ENCODE peak calls at places on chromosomes 3 and 15, in four cellular contexts. One of them, this sample, is unnamed.
A peak's percentile ranks its signal among the peaks of the same experiment; 100 is the strongest.

GRCh38 chr15:43550527-43551363 is 33.3 kb downstream of the MAP1A start:
- DNase-seq in HepG2: no peak
- DNase-seq in HCT116: no peak
- DNase-seq in K562: no peak
- DNase-seq in this sample: no peak

GRCh38 chr15:70528270-70528706 is 235.1 kb downstream of the UACA start:
- DNase-seq in HCT116: peak; percentile 40
- DNase-seq in HepG2: peak; percentile 66
- DNase-seq in K562: peak; percentile 27
- DNase-seq in this sample: no peak

GRCh38 chr15:70442211-70442610 is 321.1 kb downstream of the UACA start:
- DNase-seq in HCT116: no peak
- DNase-seq in HepG2: no peak
- DNase-seq in K562: no peak
- DNase-seq in this sample: no peak

GRCh38 chr3:77939726-77940125 is 899.8 kb downstream of the ROBO2 start:
- DNase-seq in HCT116: no peak
- DNase-seq in K562: no peak
- DNase-seq in HepG2: no peak
- DNase-seq in this sample: no peak

GRCh38 chr3:117752984-117753717 is 1043.6 kb downstream of the TUSC7 start:
- DNase-seq in HepG2: no peak
- DNase-seq in K562: no peak
- DNase-seq in HCT116: no peak
- DNase-seq in this sample: no peak

GRCh38 chr15:89307046-89307587 is 27.5 kb downstream of the POLG start:
- DNase-seq in HepG2: no peak
- DNase-seq in HCT116: no peak
- DNase-seq in K562: no peak
- DNase-seq in this sample: no peak

GRCh38 chr15:31389576-31389975 is 62.9 kb downstream of the KLF13 start:
- DNase-seq in K562: no peak
- DNase-seq in HCT116: no peak
- DNase-seq in HepG2: no peak
- DNase-seq in this sample: no peak

GRCh38 chr15:63173116-63173470 is 15.8 kb upstream of the RPS27L start:
- DNase-seq in K562: no peak
- DNase-seq in HepG2: no peak
- DNase-seq in HCT116: no peak
- DNase-seq in this sample: no peak

GRCh38 chr15:98968576-98968975 is 39.0 kb downstream of the PGPEP1L start:
- DNase-seq in HepG2: no peak
- DNase-seq in HCT116: no peak
- DNase-seq in K562: no peak
- DNase-seq in this sample: no peak

GRCh38 chr15:68592054-68592453 is 13.3 kb downstream of the CORO2B start:
- DNase-seq in HCT116: no peak
- DNase-seq in K562: no peak
- DNase-seq in HepG2: no peak
- DNase-seq in this sample: no peak

GRCh38 chr15:46080018-46080417 is 445.2 kb downstream of the SQOR start:
- DNase-seq in K562: no peak
- DNase-seq in HCT116: no peak
- DNase-seq in HepG2: no peak
- DNase-seq in this sample: no peak

GRCh38 chr3:36993326-36994283 is at the start of gene MLH1:
- DNase-seq in HCT116: peak; percentile 100
- DNase-seq in HepG2: peak; percentile 100
- DNase-seq in K562: peak; percentile 100
- DNase-seq in this sample: peak; percentile 100

GRCh38 chr15:101162701-101163483 is 89.0 kb downstream of the CHSY1 start:
- DNase-seq in HCT116: no peak
- DNase-seq in K562: no peak
- DNase-seq in HepG2: no peak
- DNase-seq in this sample: no peak

GRCh38 chr15:73851679-73852078 is 21.7 kb upstream of the TBC1D21 start:
- DNase-seq in HepG2: peak; percentile 25
- DNase-seq in K562: peak; percentile 70
- DNase-seq in HCT116: peak; percentile 22
- DNase-seq in this sample: no peak

GRCh38 chr3:49098429-49098828 is 4.6 kb upstream of the QRICH1 start:
- DNase-seq in K562: peak; percentile 92
- DNase-seq in HCT116: no peak
- DNase-seq in HepG2: no peak
- DNase-seq in this sample: no peak

GRCh38 chr3:42843730-42844713 is 31.7 kb downstream of the CYP8B1 start:
- DNase-seq in HCT116: no peak
- DNase-seq in K562: no peak
- DNase-seq in HepG2: no peak
- DNase-seq in this sample: no peak

GRCh38 chr3:30548605-30549004 is 57.8 kb upstream of the TGFBR2 start:
- DNase-seq in HepG2: no peak
- DNase-seq in K562: peak; percentile 20
- DNase-seq in HCT116: no peak
- DNase-seq in this sample: no peak

GRCh38 chr15:85407421-85408269 is 27.2 kb downstream of the AKAP13 start:
- DNase-seq in HCT116: no peak
- DNase-seq in HepG2: peak; percentile 39
- DNase-seq in K562: no peak
- DNase-seq in this sample: no peak

GRCh38 chr3:120743081-120743365 is 479 bp downstream of the GTF2E1 start:
- DNase-seq in HepG2: no peak
- DNase-seq in HCT116: no peak
- DNase-seq in K562: no peak
- DNase-seq in this sample: no peak

GRCh38 chr15:55576911-55577310 is 11.2 kb downstream of the PYGO1 start:
- DNase-seq in K562: no peak
- DNase-seq in HCT116: no peak
- DNase-seq in HepG2: no peak
- DNase-seq in this sample: no peak

GRCh38 chr3:184874709-184875644 is 63.0 kb downstream of the VPS8 start:
- DNase-seq in HepG2: peak; percentile 27
- DNase-seq in HCT116: peak; percentile 8
- DNase-seq in K562: peak; percentile 50
- DNase-seq in this sample: peak; percentile 25

GRCh38 chr3:88509582-88509981 is 359.8 kb downstream of the C3orf38 start:
- DNase-seq in HCT116: no peak
- DNase-seq in K562: no peak
- DNase-seq in HepG2: peak; percentile 39
- DNase-seq in this sample: no peak

GRCh38 chr3:184227481-184227935 is 1.9 kb upstream of the VWA5B2 start:
- DNase-seq in HepG2: peak; percentile 44
- DNase-seq in HCT116: no peak
- DNase-seq in K562: peak; percentile 59
- DNase-seq in this sample: peak; percentile 35

GRCh38 chr3:13713396-13713795 is 164.5 kb downstream of the FBLN2 start:
- DNase-seq in K562: no peak
- DNase-seq in HCT116: no peak
- DNase-seq in HepG2: no peak
- DNase-seq in this sample: no peak

GRCh38 chr3:52057806-52058099 is 1.4 kb upstream of the DUSP7 start:
- DNase-seq in K562: no peak
- DNase-seq in HCT116: no peak
- DNase-seq in HepG2: no peak
- DNase-seq in this sample: no peak

GRCh38 chr15:57301307-57301706 is 75.0 kb upstream of the CGNL1 start:
- DNase-seq in HepG2: no peak
- DNase-seq in K562: no peak
- DNase-seq in HCT116: no peak
- DNase-seq in this sample: no peak

GRCh38 chr15:56798639-56799038 is 65.3 kb upstream of the ZNF280D start:
- DNase-seq in K562: no peak
- DNase-seq in HepG2: no peak
- DNase-seq in HCT116: no peak
- DNase-seq in this sample: no peak

GRCh38 chr3:141308588-141309218 is 59.6 kb upstream of the ZBTB38 start:
- DNase-seq in K562: peak; percentile 80
- DNase-seq in HCT116: peak; percentile 79
- DNase-seq in HepG2: peak; percentile 80
- DNase-seq in this sample: no peak

DNA sequence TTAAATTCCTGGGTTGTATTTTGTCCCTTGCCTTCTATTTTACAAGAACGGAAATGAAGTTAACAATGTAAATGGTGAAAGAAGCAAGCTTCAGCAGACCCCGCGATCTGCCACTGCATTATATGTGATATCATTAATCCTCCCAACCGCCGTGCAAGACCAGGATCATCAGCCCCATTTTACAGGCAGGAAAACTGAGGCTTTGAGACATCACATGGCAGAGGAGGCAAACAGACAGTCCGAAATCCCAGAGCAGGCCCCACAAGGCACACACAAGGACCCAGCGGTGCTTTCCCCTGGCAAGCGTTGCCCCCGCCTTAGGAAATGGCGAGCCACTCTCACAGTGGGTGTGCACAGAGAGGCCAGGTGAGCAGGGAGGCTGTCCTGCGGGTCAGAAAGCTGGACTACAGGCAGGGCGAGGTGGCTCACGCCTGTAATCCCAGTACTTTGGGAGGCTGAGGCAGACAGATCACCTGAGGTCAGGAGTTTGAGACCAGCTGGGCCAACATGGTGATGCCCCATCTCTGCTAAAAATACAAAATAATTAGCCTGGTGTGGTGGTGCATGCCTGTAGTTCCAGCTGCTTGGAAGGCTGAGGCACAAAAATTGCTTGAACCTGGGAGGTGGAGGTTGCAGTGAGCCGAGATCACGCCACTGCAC is 16.2 kb downstream of the FGD5 start:
- DNase-seq in HCT116: no peak
- DNase-seq in HepG2: no peak
- DNase-seq in K562: no peak
- DNase-seq in this sample: no peak
- TF ChIP-seq REST in HCT116: no peak
- TF ChIP-seq REST in HepG2: no peak
- TF ChIP-seq REST in K562: no peak
- TF ChIP-seq REST in this sample: no peak

DNA sequence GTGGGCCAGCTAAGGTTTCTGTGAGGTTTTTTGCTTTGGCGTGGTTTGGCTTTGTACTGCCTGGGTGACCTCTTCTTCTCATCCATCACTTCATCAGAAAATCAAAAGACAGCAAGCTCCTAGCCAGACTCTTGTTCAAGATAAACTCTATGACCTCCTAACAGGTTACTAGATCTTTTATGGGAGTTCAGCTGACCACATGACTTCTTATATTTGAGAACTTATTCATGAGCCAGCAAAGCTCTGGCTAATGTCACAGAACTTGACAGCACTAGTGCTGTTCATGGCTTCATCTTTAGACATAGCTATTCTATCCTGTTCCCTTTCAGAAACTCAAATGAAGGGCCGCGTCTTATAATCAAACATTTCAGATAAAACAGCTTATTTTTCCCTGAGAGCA is 527.1 kb upstream of the GOLIM4 start:
- DNase-seq in HCT116: no peak
- DNase-seq in HepG2: no peak
- DNase-seq in K562: no peak
- DNase-seq in this sample: no peak
- TF ChIP-seq TCF7L2 in HCT116: no peak
- TF ChIP-seq TCF7L2 in HepG2: no peak
- TF ChIP-seq TCF7L2 in K562: no peak
- TF ChIP-seq TCF7L2 in this sample: no peak

DNA sequence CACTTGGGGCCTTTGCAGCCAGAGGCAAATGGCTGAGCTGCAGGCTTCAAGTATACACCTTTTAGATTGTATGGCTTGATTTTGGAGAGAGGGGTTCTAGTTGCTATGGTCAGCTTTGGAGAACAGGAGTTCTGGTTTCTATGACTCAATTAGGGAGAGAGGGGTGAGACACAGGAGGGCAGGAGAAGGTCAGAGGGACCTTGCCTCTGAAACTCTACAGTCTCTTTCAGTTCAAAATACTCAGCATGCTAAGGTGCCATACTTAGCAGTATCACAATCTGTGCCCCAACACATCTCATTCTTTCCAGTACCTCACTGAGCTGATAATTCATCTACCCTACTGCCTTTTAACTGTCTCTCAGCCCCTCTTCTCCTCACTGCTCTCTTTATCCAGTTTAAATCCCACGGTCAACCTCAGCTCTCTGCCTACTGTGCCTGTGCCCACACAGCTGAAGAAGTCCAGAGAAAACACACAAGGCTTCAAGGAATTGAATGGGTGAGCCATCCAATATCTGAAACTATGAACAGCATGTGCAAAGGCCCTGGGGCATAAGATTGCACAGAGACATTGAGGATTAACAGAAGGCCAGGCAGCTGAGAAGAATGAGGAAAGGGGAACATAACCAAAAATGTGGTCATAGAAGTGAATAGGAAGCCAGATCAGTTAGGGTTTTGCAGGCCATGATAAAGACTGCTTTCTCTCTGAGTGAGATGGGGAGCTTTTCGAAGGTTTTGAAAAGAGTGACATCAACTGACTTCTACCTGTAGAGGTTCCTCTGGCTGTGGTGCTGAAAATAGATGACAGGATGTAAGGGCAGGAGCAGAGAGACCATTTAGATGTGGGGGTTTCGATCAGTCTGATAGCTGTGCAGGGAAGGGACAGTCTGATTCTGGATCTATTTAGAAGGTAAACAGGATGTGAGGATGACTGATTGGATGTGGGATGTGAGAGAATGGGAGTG is 54.5 kb upstream of the C3orf80 start:
- DNase-seq in HepG2: no peak
- DNase-seq in HCT116: no peak
- DNase-seq in K562: no peak
- DNase-seq in this sample: no peak
- TF ChIP-seq REST in HepG2: no peak
- TF ChIP-seq REST in HCT116: no peak
- TF ChIP-seq REST in K562: no peak
- TF ChIP-seq REST in this sample: no peak

GRCh38 chr3:128917291-128917690 is 37.9 kb downstream of the ACAD9 start:
- DNase-seq in HCT116: no peak
- DNase-seq in K562: no peak
- DNase-seq in HepG2: no peak
- DNase-seq in this sample: no peak

GRCh38 chr3:128919988-128920387 is 40.6 kb downstream of the ACAD9 start:
- DNase-seq in HCT116: no peak
- DNase-seq in HepG2: no peak
- DNase-seq in K562: no peak
- DNase-seq in this sample: no peak

GRCh38 chr3:128923607-128924385 is 44.4 kb downstream of the ACAD9 start:
- DNase-seq in HepG2: no peak
- DNase-seq in K562: no peak
- DNase-seq in HCT116: no peak
- DNase-seq in this sample: no peak

DNA sequence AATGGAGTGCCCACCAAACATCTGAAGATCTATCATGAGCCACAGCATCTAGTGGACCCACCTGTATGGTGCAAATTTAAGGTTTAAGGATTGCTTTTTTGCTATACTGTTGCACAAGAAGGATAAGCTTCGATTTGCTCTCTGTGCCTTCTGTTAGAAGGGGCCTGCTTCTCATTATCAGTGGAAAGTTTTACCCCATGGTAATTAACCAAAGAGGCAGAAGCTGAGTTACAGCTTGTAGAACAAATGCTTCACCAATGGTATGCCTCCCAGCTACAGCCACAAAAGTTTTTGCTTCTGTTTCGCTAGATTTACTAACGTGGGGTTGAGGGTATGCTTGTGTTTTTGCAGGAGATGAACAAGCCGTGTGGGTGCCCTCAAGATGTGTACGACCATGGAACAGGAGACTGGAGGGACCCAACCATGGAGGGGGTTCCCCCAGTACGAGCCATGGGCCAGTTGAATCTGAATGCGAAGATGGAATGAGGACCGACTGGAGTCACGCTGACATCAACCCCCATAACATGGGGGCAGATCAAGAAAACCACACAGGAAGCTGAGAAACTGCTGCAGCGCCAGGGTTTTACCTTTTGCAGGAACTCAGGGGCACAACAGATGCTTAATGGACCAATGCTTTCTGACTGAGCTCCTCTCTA is 43.5 kb downstream of the ACAD9 start:
- DNase-seq in HCT116: no peak
- DNase-seq in K562: no peak
- DNase-seq in HepG2: no peak
- DNase-seq in this sample: no peak
- TF ChIP-seq TCF7L2 in HCT116: no peak
- TF ChIP-seq TCF7L2 in K562: no peak
- TF ChIP-seq TCF7L2 in HepG2: no peak
- TF ChIP-seq TCF7L2 in this sample: no peak

This sample was measured in Panc1.